ENCODE peak calls at places on chromosomes 4 and X, in eight cellular contexts. One of them, this sample, is unnamed.

GRCh38 chr4:120773641-120774040 is 148.9 kb downstream of the PRDM5 start:
- DNase-seq in adipocyte: no peak
- DNase-seq in psoas muscle: no peak
- DNase-seq in adrenal gland: no peak
- DNase-seq in CD8-positive, alpha-beta memory T cell: no peak
- DNase-seq in transverse colon: no peak
- DNase-seq in mesenchymal stem cell: no peak
- DNase-seq in GM23248: no peak
- DNase-seq in this sample: no peak

GRCh38 chr4:5158391-5158770 is 107.1 kb downstream of the STK32B start:
- DNase-seq in adipocyte: no peak
- DNase-seq in psoas muscle: no peak
- DNase-seq in adrenal gland: no peak
- DNase-seq in CD8-positive, alpha-beta memory T cell: no peak
- DNase-seq in transverse colon: no peak
- DNase-seq in mesenchymal stem cell: no peak
- DNase-seq in GM23248: no peak
- DNase-seq in this sample: no peak

GRCh38 chr4:7710576-7711329 is 228.9 kb downstream of the AFAP1 start:
- DNase-seq in adipocyte: no peak
- DNase-seq in psoas muscle: no peak
- DNase-seq in adrenal gland: no peak
- DNase-seq in CD8-positive, alpha-beta memory T cell: no peak
- DNase-seq in transverse colon: no peak
- DNase-seq in mesenchymal stem cell: no peak
- DNase-seq in GM23248: no peak
- DNase-seq in this sample: no peak

GRCh38 chrX:20507901-20508620 is 241.4 kb upstream of the RPS6KA3 start:
- DNase-seq in adipocyte: no peak
- DNase-seq in psoas muscle: no peak
- DNase-seq in adrenal gland: no peak
- DNase-seq in CD8-positive, alpha-beta memory T cell: no peak
- DNase-seq in transverse colon: no peak
- DNase-seq in mesenchymal stem cell: no peak
- DNase-seq in GM23248: no peak
- DNase-seq in this sample: no peak

GRCh38 chrX:50036481-50036880 is 114.1 kb downstream of the CLCN5 start:
- DNase-seq in adipocyte: peak; percentile 15
- DNase-seq in psoas muscle: no peak
- DNase-seq in adrenal gland: no peak
- DNase-seq in CD8-positive, alpha-beta memory T cell: no peak
- DNase-seq in transverse colon: no peak
- DNase-seq in mesenchymal stem cell: no peak
- DNase-seq in GM23248: no peak
- DNase-seq in this sample: no peak

GRCh38 chr4:52890401-52890791 is 28.3 kb downstream of the RASL11B start:
- DNase-seq in adipocyte: no peak
- DNase-seq in psoas muscle: no peak
- DNase-seq in adrenal gland: no peak
- DNase-seq in CD8-positive, alpha-beta memory T cell: no peak
- DNase-seq in transverse colon: no peak
- DNase-seq in mesenchymal stem cell: no peak
- DNase-seq in GM23248: no peak
- DNase-seq in this sample: no peak

GRCh38 chrX:17476411-17476810 is 101.4 kb downstream of the NHS start:
- DNase-seq in adipocyte: no peak
- DNase-seq in psoas muscle: no peak
- DNase-seq in adrenal gland: no peak
- DNase-seq in CD8-positive, alpha-beta memory T cell: no peak
- DNase-seq in transverse colon: no peak
- DNase-seq in mesenchymal stem cell: no peak
- DNase-seq in GM23248: no peak
- DNase-seq in this sample: no peak

GRCh38 chr4:48247142-48247877 is 22.3 kb downstream of the TEC start:
- DNase-seq in adipocyte: peak; percentile 83
- DNase-seq in psoas muscle: no peak
- DNase-seq in adrenal gland: no peak
- DNase-seq in CD8-positive, alpha-beta memory T cell: no peak
- DNase-seq in transverse colon: no peak
- DNase-seq in mesenchymal stem cell: no peak
- DNase-seq in GM23248: peak; percentile 37
- DNase-seq in this sample: no peak

GRCh38 chrX:56794831-56795230 is 65.8 kb downstream of the NBDY start:
- DNase-seq in adipocyte: no peak
- DNase-seq in psoas muscle: no peak
- DNase-seq in adrenal gland: no peak
- DNase-seq in CD8-positive, alpha-beta memory T cell: no peak
- DNase-seq in transverse colon: no peak
- DNase-seq in mesenchymal stem cell: no peak
- DNase-seq in GM23248: no peak
- DNase-seq in this sample: no peak

GRCh38 chr4:186008057-186008456 is 60.9 kb upstream of the TLR3 start:
- DNase-seq in adipocyte: no peak
- DNase-seq in psoas muscle: no peak
- DNase-seq in adrenal gland: no peak
- DNase-seq in CD8-positive, alpha-beta memory T cell: no peak
- DNase-seq in transverse colon: no peak
- DNase-seq in mesenchymal stem cell: no peak
- DNase-seq in GM23248: no peak
- DNase-seq in this sample: no peak

GRCh38 chrX:119790977-119791436 is 423 bp downstream of the RPL39 start:
- DNase-seq in adipocyte: peak; percentile 45
- DNase-seq in psoas muscle: no peak
- DNase-seq in adrenal gland: peak; percentile 26
- DNase-seq in CD8-positive, alpha-beta memory T cell: no peak
- DNase-seq in transverse colon: peak; percentile 27
- DNase-seq in mesenchymal stem cell: peak; percentile 47
- DNase-seq in GM23248: peak; percentile 69
- DNase-seq in this sample: no peak

GRCh38 chr4:128590773-128591172 is 218.7 kb upstream of the JADE1 start:
- DNase-seq in adipocyte: no peak
- DNase-seq in psoas muscle: peak; percentile 34
- DNase-seq in adrenal gland: no peak
- DNase-seq in CD8-positive, alpha-beta memory T cell: no peak
- DNase-seq in transverse colon: no peak
- DNase-seq in mesenchymal stem cell: no peak
- DNase-seq in GM23248: no peak
- DNase-seq in this sample: no peak

GRCh38 chr4:25694466-25694865 is 38.8 kb downstream of the SLC34A2 start:
- DNase-seq in adipocyte: no peak
- DNase-seq in psoas muscle: no peak
- DNase-seq in adrenal gland: no peak
- DNase-seq in CD8-positive, alpha-beta memory T cell: no peak
- DNase-seq in transverse colon: no peak
- DNase-seq in mesenchymal stem cell: peak; percentile 0
- DNase-seq in GM23248: no peak
- DNase-seq in this sample: no peak

GRCh38 chrX:37060999-37061398 is 52.8 kb downstream of the FAM47C start:
- DNase-seq in adipocyte: peak; percentile 72
- DNase-seq in psoas muscle: no peak
- DNase-seq in adrenal gland: no peak
- DNase-seq in CD8-positive, alpha-beta memory T cell: no peak
- DNase-seq in transverse colon: no peak
- DNase-seq in mesenchymal stem cell: peak; percentile 33
- DNase-seq in GM23248: peak; percentile 47
- DNase-seq in this sample: no peak

GRCh38 chr4:11397146-11397545 is 31.5 kb downstream of the HS3ST1 start:
- DNase-seq in adipocyte: no peak
- DNase-seq in psoas muscle: no peak
- DNase-seq in adrenal gland: no peak
- DNase-seq in CD8-positive, alpha-beta memory T cell: no peak
- DNase-seq in transverse colon: no peak
- DNase-seq in mesenchymal stem cell: no peak
- DNase-seq in GM23248: no peak
- DNase-seq in this sample: no peak

GRCh38 chrX:10416424-10416823 is 204.0 kb downstream of the MID1 start:
- DNase-seq in adipocyte: no peak
- DNase-seq in psoas muscle: no peak
- DNase-seq in adrenal gland: no peak
- DNase-seq in CD8-positive, alpha-beta memory T cell: no peak
- DNase-seq in transverse colon: no peak
- DNase-seq in mesenchymal stem cell: no peak
- DNase-seq in GM23248: no peak
- DNase-seq in this sample: no peak

GRCh38 chr4:86358176-86358701 is 1.6 kb downstream of the MAPK10 start:
- DNase-seq in adipocyte: peak; percentile 58
- DNase-seq in psoas muscle: no peak
- DNase-seq in adrenal gland: no peak
- DNase-seq in CD8-positive, alpha-beta memory T cell: no peak
- DNase-seq in transverse colon: no peak
- DNase-seq in mesenchymal stem cell: peak; percentile 85
- DNase-seq in GM23248: no peak
- DNase-seq in this sample: no peak

GRCh38 chr4:1249148-1249730 is 309 bp upstream of the CTBP1 start:
- DNase-seq in adipocyte: peak; percentile 96
- DNase-seq in psoas muscle: peak; percentile 90
- DNase-seq in adrenal gland: peak; percentile 86
- DNase-seq in CD8-positive, alpha-beta memory T cell: peak; percentile 87
- DNase-seq in transverse colon: peak; percentile 89
- DNase-seq in mesenchymal stem cell: peak; percentile 86
- DNase-seq in GM23248: peak; percentile 97
- DNase-seq in this sample: peak; percentile 91

GRCh38 chr4:10369517-10369916 is 87.7 kb downstream of the ZNF518B start:
- DNase-seq in adipocyte: no peak
- DNase-seq in psoas muscle: no peak
- DNase-seq in adrenal gland: no peak
- DNase-seq in CD8-positive, alpha-beta memory T cell: no peak
- DNase-seq in transverse colon: no peak
- DNase-seq in mesenchymal stem cell: no peak
- DNase-seq in GM23248: no peak
- DNase-seq in this sample: no peak

GRCh38 chr4:95045429-95045828 is 287.7 kb downstream of the BMPR1B start:
- DNase-seq in adipocyte: peak; percentile 78
- DNase-seq in psoas muscle: no peak
- DNase-seq in adrenal gland: no peak
- DNase-seq in CD8-positive, alpha-beta memory T cell: no peak
- DNase-seq in transverse colon: no peak
- DNase-seq in mesenchymal stem cell: no peak
- DNase-seq in GM23248: no peak
- DNase-seq in this sample: no peak
- H3K4me3 ChIP-seq in adipocyte: no peak overlapping the region
- H3K4me3 ChIP-seq in psoas muscle: no peak overlapping the region
- H3K4me3 ChIP-seq in adrenal gland: no peak overlapping the region
- H3K4me3 ChIP-seq in CD8-positive, alpha-beta memory T cell: no peak overlapping the region
- H3K4me3 ChIP-seq in transverse colon: no peak overlapping the region
- H3K4me3 ChIP-seq in mesenchymal stem cell: no peak overlapping the region
- H3K4me3 ChIP-seq in GM23248: no peak overlapping the region
- H3K4me3 ChIP-seq in this sample: no peak overlapping the region

DNA sequence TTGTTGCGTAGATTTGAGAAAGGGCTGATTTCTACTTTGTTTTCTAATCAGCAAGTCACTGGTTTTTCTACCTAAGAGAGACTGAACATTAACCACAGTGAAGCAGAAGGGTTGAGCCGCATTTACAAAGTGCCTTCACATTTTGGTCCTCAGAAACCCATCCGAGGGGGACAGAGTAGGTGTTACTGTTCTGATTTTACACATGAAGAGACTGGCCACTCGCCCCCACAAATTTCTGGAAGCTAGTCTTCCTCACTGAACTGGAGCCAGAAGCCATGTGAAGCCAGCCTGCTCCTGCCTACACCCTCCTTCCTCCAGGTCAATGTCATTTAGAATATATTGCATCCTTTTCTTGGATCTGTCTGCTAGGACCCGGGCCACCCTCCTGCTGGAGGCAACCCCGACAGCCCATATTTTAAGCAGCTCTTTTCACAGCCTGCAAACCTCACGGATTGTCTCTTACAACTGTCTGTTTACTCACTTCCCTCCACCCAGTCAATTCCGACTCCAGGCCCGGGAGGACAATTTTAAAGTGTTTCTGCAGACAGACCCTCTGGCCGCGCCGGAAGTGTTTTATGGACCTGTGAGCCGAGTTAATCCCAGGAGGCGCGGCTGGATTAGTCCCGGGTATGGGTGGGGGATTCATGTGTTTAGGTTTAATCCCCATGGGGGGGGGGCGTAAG is 73.2 kb upstream of the BCOR start:
- DNase-seq in adipocyte: peak; percentile 29
- DNase-seq in psoas muscle: no peak
- DNase-seq in adrenal gland: no peak
- DNase-seq in CD8-positive, alpha-beta memory T cell: no peak
- DNase-seq in transverse colon: no peak
- DNase-seq in mesenchymal stem cell: peak; percentile 69
- DNase-seq in GM23248: peak; percentile 29
- DNase-seq in this sample: peak; percentile 34
- H3K4me3 ChIP-seq in adipocyte: peak overlapping the region; percentile 72
- H3K4me3 ChIP-seq in psoas muscle: peak overlapping the region; percentile 63
- H3K4me3 ChIP-seq in adrenal gland: no peak overlapping the region
- H3K4me3 ChIP-seq in CD8-positive, alpha-beta memory T cell: peak overlapping the region; percentile 72
- H3K4me3 ChIP-seq in transverse colon: no peak overlapping the region
- H3K4me3 ChIP-seq in mesenchymal stem cell: peak overlapping the region; percentile 72
- H3K4me3 ChIP-seq in GM23248: peak overlapping the region; percentile 66
- H3K4me3 ChIP-seq in this sample: peak overlapping the region; percentile 39

DNA sequence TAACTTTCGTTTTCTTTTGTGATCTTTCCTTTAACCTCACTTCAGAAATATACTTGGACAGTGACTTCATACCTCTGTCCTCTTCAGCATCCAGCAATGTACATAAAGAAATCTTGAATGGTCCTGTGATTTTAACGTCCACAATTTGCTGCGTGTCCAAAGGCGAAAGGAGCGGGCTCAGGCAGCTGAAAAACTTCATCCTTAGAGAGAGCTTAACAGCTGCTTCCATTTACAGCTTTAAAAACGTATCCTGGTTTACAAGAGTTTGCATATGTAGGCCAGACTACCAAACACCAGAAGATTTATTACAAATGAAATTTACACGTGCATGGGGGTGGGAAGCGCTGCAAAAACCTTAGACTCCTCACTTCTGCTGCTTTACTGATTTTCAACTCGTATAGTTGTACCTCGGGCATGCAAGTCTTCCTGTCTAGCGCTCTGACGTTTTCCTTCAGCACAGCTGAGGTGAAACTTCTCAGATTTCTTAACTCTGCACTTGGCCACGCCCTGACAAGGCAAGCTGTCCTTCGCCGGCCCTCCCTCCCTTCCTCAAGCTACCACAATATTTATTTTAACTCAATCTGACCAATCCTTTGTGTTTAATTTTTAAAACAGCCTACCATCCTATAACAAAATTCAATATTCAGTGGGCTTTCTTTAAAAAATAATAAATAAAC is 406.4 kb downstream of the FAM47A start:
- DNase-seq in adipocyte: peak; percentile 0
- DNase-seq in psoas muscle: peak; percentile 15
- DNase-seq in adrenal gland: no peak
- DNase-seq in CD8-positive, alpha-beta memory T cell: no peak
- DNase-seq in transverse colon: no peak
- DNase-seq in mesenchymal stem cell: peak; percentile 14
- DNase-seq in GM23248: no peak
- DNase-seq in this sample: no peak
- H3K4me3 ChIP-seq in adipocyte: peak overlapping the region; percentile 57
- H3K4me3 ChIP-seq in psoas muscle: peak overlapping the region; percentile 55
- H3K4me3 ChIP-seq in adrenal gland: no peak overlapping the region
- H3K4me3 ChIP-seq in CD8-positive, alpha-beta memory T cell: no peak overlapping the region
- H3K4me3 ChIP-seq in transverse colon: peak overlapping the region; percentile 1
- H3K4me3 ChIP-seq in mesenchymal stem cell: peak overlapping the region; percentile 65
- H3K4me3 ChIP-seq in GM23248: no peak overlapping the region
- H3K4me3 ChIP-seq in this sample: peak overlapping the region; percentile 34

DNA sequence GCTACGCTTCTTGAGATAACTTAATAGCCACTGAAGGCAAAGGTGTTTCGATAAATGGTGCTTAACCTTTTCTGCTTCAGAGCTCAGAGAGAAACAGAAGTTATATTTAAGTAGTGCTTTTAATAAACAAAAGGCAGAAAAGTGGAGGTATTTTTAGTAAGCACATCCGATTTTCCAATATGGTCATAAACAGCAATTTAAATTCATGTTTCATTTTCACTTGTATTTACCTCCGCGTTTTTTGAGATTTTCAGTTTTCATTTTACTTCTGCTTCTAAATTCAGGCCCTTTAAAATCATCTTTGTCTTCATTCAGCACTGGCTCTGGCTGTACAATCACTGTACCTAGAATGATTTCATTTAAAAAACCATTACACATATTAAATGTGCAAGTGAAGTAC is 92.4 kb downstream of the ATRX start:
- DNase-seq in adipocyte: no peak
- DNase-seq in psoas muscle: no peak
- DNase-seq in adrenal gland: no peak
- DNase-seq in CD8-positive, alpha-beta memory T cell: no peak
- DNase-seq in transverse colon: no peak
- DNase-seq in mesenchymal stem cell: no peak
- DNase-seq in GM23248: no peak
- DNase-seq in this sample: no peak
- H3K4me3 ChIP-seq in adipocyte: no peak overlapping the region
- H3K4me3 ChIP-seq in psoas muscle: no peak overlapping the region
- H3K4me3 ChIP-seq in adrenal gland: no peak overlapping the region
- H3K4me3 ChIP-seq in CD8-positive, alpha-beta memory T cell: no peak overlapping the region
- H3K4me3 ChIP-seq in transverse colon: no peak overlapping the region
- H3K4me3 ChIP-seq in mesenchymal stem cell: no peak overlapping the region
- H3K4me3 ChIP-seq in GM23248: no peak overlapping the region
- H3K4me3 ChIP-seq in this sample: no peak overlapping the region

This sample was measured in ovary.